ENCODE peak calls at places on chromosomes 6 and 20, in seven cellular contexts. I is upper lobe of left lung, W is mucosa of descending colon, B is mesendoderm, Z is thoracic aorta, U is upper lobe of right lung, Q is PC-9. O is an unnamed sample.

GRCh38 chr6:99424761-99425646 is at the start of gene PNISR:
- DNase-seq in I (peak; percentile 89), W (peak; percentile 82), B (peak; percentile 99), U (peak; percentile 92), Q (peak; percentile 87), Z (peak; percentile 88), O (peak; percentile 80)

GRCh38 chr20:7624886-7625285 is 315.4 kb downstream of the HAO1 start:
- DNase-seq in B (no peak), Q (no peak), U (no peak), Z (no peak), W (no peak), I (no peak), O (no peak)

GRCh38 chr20:49668181-49668877 is 45.3 kb downstream of the B4GALT5 start:
- DNase-seq in Q (no peak), I (no peak), B (no peak), U (peak; percentile 81), W (peak; percentile 49), Z (no peak), O (no peak)

GRCh38 chr20:45341939-45342862 is 6.0 kb downstream of the SDC4 start:
- DNase-seq in I (peak; percentile 77), Z (no peak), U (peak; percentile 82), B (peak; percentile 98), W (peak; percentile 71), Q (peak; percentile 88), O (peak; percentile 91)

GRCh38 chr6:152096863-152097496 is 289.5 kb downstream of the ESR1 start:
- DNase-seq in B (no peak), U (no peak), Q (no peak), I (no peak), Z (no peak), W (no peak), O (no peak)

GRCh38 chr6:83221886-83222479 is 28.8 kb downstream of the RWDD2A start:
- DNase-seq in W (no peak), Q (no peak), I (no peak), B (peak; percentile 82), U (no peak), Z (no peak), O (no peak)

GRCh38 chr6:34150766-34151165 is 4.9 kb upstream of the GRM4 start:
- DNase-seq in I (no peak), W (no peak), Z (no peak), U (peak; percentile 27), B (no peak), Q (no peak), O (peak; percentile 58)

GRCh38 chr6:109428889-109429477 is 11.4 kb downstream of the PPIL6 start:
- DNase-seq in Q (no peak), B (no peak), U (no peak), I (no peak), W (no peak), Z (no peak), O (no peak)

GRCh38 chr6:150846641-150847040 is 18.9 kb upstream of the MTHFD1L start:
- DNase-seq in I (no peak), B (no peak), U (no peak), Z (no peak), Q (no peak), W (no peak), O (no peak)

GRCh38 chr6:122798099-122798641 is 9.1 kb downstream of the SMPDL3A start:
- DNase-seq in I (no peak), B (no peak), W (peak; percentile 77), Z (no peak), U (peak; percentile 64), Q (no peak), O (no peak)

GRCh38 chr20:3082306-3082951 is 2.1 kb downstream of the AVP start:
- DNase-seq in Q (no peak), Z (no peak), W (no peak), U (no peak), B (no peak), I (peak; percentile 87), O (peak; percentile 84)

GRCh38 chr6:145086197-145086596 is 649.1 kb downstream of the EPM2A start:
- DNase-seq in Q (peak; percentile 1), U (no peak), Z (no peak), B (peak; percentile 70), W (no peak), I (no peak), O (no peak)

GRCh38 chr20:23142162-23143050 is 56.3 kb upstream of the CD93 start:
- DNase-seq in Z (no peak), Q (no peak), W (no peak), I (no peak), B (no peak), U (peak; percentile 67), O (no peak)

GRCh38 chr20:22555791-22556564 is 28.4 kb downstream of the FOXA2 start:
- DNase-seq in I (no peak), Q (no peak), W (no peak), B (no peak), U (no peak), Z (no peak), O (no peak)

GRCh38 chr6:30100585-30101422 is 12.1 kb downstream of the TRIM31 start:
- DNase-seq in Z (no peak), B (peak; percentile 29), W (peak; percentile 90), U (peak; percentile 84), I (peak; percentile 90), Q (peak; percentile 90), O (peak; percentile 72)

GRCh38 chr6:27414996-27415395 is 26.4 kb downstream of the ZNF391 start:
- DNase-seq in I (no peak), W (no peak), Q (no peak), Z (no peak), B (no peak), U (no peak), O (no peak)

GRCh38 chr6:148577687-148578488 is 168.9 kb upstream of the UST start:
- DNase-seq in W (peak; percentile 67), Q (peak; percentile 56), I (peak; percentile 47), U (peak; percentile 89), Z (no peak), B (peak; percentile 95), O (peak; percentile 59)

GRCh38 chr6:157087974-157088373 is 235.3 kb downstream of the TMEM242 start:
- DNase-seq in Z (no peak), W (no peak), Q (no peak), I (no peak), B (no peak), U (no peak), O (no peak)

GRCh38 chr6:33981861-33982260 is 164.0 kb downstream of the GRM4 start:
- DNase-seq in W (no peak), Z (no peak), I (no peak), Q (no peak), U (no peak), B (no peak), O (no peak)

GRCh38 chr6:158991017-158991723 is 8.8 kb downstream of the RSPH3 start:
- DNase-seq in B (peak; percentile 51), Q (no peak), U (no peak), W (no peak), I (no peak), Z (no peak), O (peak; percentile 40)

DNA sequence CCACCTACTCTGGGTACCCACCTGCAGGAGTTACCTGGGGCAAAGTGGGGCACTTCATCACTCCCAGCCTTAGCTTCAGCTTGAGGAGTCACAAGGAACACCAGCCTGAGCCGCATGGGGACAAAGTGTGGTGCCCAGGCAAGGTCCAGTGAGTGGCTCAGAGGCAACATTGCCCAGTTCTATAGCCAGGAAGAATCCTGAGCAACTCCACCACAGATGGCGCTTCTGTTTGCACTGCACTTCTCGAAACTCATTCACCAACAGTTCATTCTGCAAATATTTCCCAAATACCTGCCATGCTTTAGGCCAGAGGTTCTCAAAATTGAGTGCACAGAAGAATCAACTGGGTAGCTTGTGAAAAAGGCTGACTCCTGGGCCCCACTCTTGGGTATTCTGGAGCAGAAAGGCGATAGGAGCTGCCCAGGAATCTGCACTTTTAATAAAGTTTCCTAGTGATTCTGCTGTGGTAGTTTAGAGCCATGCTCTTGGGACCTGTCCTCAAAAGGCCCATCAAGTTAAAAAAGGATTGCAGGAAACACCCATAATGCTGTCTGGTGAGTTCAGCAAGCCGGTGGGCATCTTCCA is 83.1 kb downstream of the VEGFA start:
- DNase-seq in U (peak; percentile 62), Q (no peak), Z (no peak), I (no peak), W (no peak), B (no peak), O (no peak)
- H3K4me3 ChIP-seq in U (no peak overlapping the region), Q (no peak overlapping the region), Z (no peak overlapping the region), I (no peak overlapping the region), W (no peak overlapping the region), B (no peak overlapping the region), O (no peak overlapping the region)

DNA sequence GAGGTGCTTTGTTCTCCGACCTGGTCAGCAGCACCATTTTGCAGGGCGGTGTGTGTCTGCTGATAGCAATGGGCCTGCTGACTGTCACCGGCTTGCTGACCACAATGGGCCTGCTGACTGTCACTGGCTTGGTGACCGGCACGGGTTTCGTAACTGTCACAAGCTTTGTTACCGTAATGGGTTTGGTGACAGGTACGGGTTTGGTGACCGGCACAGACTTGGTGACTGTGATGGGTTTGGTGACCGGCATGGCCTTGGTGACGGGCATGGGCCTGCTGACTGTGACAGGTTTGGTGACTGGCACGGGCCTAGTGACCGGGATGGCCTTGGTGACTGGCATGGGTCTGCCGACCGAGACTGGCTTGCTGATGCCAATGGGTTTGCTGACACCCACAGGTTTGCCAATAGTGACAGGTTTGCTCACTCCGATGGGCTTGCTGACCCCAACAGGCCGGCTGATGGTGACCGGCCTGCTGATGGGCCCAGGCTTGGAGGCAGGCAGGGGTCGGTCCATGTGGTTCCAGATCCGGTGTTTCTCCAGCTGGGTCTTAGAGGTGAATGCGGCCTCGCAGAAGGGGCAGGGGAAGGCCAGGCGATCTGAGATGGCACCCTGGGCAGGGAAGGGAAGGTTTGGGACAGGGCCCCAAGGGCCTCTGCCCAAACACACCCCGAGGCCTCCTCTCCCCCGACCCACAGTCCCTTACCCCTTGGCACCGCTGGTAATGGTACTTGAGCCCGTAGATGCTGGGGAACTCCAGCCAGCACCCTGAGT is 3.4 kb downstream of the ZNF512B start:
- DNase-seq in Q (no peak), Z (no peak), W (peak; percentile 23), I (peak; percentile 49), B (no peak), U (no peak), O (no peak)
- H3K36me3 ChIP-seq in Q (peaks cover 11% of the 10 kb centered on the region), Z (peaks cover 26% of the 10 kb centered on the region), W (no peaks in the 10 kb centered on the region), I (peaks cover 42% of the 10 kb centered on the region), B (peaks cover 11% of the 10 kb centered on the region), U (peaks cover 45% of the 10 kb centered on the region), O (peaks cover 28% of the 10 kb centered on the region)

GRCh38 chr20:53767206-53767924 is 173.7 kb upstream of the ZNF217 start:
- DNase-seq in Z (no peak), W (no peak), Q (no peak), U (no peak), B (peak; percentile 45), I (no peak), O (no peak)

GRCh38 chr20:53768329-53768728 is 174.7 kb upstream of the ZNF217 start:
- DNase-seq in B (peak; percentile 80), I (no peak), U (no peak), W (no peak), Z (no peak), Q (no peak), O (peak; percentile 61)

GRCh38 chr20:53763707-53764415 is 170.2 kb upstream of the ZNF217 start:
- DNase-seq in Z (no peak), Q (no peak), U (no peak), W (no peak), I (no peak), B (peak; percentile 79), O (peak; percentile 73)

GRCh38 chr20:53760025-53760441 is 166.4 kb upstream of the ZNF217 start:
- DNase-seq in Z (no peak), W (no peak), B (no peak), U (no peak), Q (no peak), I (no peak), O (no peak)

GRCh38 chr20:53764416-53764800 is 170.8 kb upstream of the ZNF217 start:
- DNase-seq in B (no peak), W (no peak), U (no peak), I (no peak), Q (no peak), Z (no peak), O (no peak)
- H3K4me3 ChIP-seq in B (no peak overlapping the region), W (no peak overlapping the region), U (no peak overlapping the region), I (peak overlapping the region; percentile 11), Q (no peak overlapping the region), Z (peak overlapping the region; percentile 24), O (no peak overlapping the region)

GRCh38 chr6:89731924-89732568 is 87.5 kb downstream of the MDN1 start:
- DNase-seq in U (no peak), Q (no peak), Z (no peak), W (no peak), B (no peak), I (no peak), O (no peak)
- H3K36me3 ChIP-seq in U (peaks cover 72% of the 10 kb centered on the region), Q (no peaks in the 10 kb centered on the region), Z (peaks cover 26% of the 10 kb centered on the region), W (no peaks in the 10 kb centered on the region), B (peaks cover 13% of the 10 kb centered on the region), I (peaks cover 72% of the 10 kb centered on the region), O (peaks cover 41% of the 10 kb centered on the region)

O was measured in H7.